ENCODE peak calls at places on chromosomes 12 and 14, in ten cellular contexts. One of them, this sample, is unnamed.

GRCh38 chr12:1130164-1130563 is 139.1 kb downstream of the ERC1 start:
- DNase-seq in HL-60: no peak
- DNase-seq in psoas muscle: no peak
- DNase-seq in keratinocyte: no peak
- DNase-seq in left ventricle myocardium inferior: no peak
- DNase-seq in heart right ventricle: no peak
- DNase-seq in H9: no peak
- DNase-seq in A673: no peak
- DNase-seq in brain microvascular endothelial cell: no peak
- DNase-seq in CD8-positive, alpha-beta T cell: no peak
- DNase-seq in this sample: no peak

GRCh38 chr14:92407395-92407794 is 84.4 kb downstream of the SLC24A4 start:
- DNase-seq in HL-60: peak; percentile 81
- DNase-seq in psoas muscle: no peak
- DNase-seq in keratinocyte: no peak
- DNase-seq in left ventricle myocardium inferior: no peak
- DNase-seq in heart right ventricle: no peak
- DNase-seq in H9: no peak
- DNase-seq in A673: no peak
- DNase-seq in brain microvascular endothelial cell: no peak
- DNase-seq in CD8-positive, alpha-beta T cell: no peak
- DNase-seq in this sample: no peak

GRCh38 chr14:90641111-90642010 is 174.9 kb downstream of the TTC7B start:
- DNase-seq in HL-60: no peak
- DNase-seq in psoas muscle: no peak
- DNase-seq in keratinocyte: no peak
- DNase-seq in left ventricle myocardium inferior: no peak
- DNase-seq in heart right ventricle: no peak
- DNase-seq in H9: no peak
- DNase-seq in A673: peak; percentile 19
- DNase-seq in brain microvascular endothelial cell: no peak
- DNase-seq in CD8-positive, alpha-beta T cell: no peak
- DNase-seq in this sample: no peak

GRCh38 chr12:7190268-7191055 is 976 bp downstream of the PEX5 start:
- DNase-seq in HL-60: no peak
- DNase-seq in psoas muscle: peak; percentile 68
- DNase-seq in keratinocyte: no peak
- DNase-seq in left ventricle myocardium inferior: peak; percentile 26
- DNase-seq in heart right ventricle: peak; percentile 18
- DNase-seq in H9: peak; percentile 59
- DNase-seq in A673: peak; percentile 2
- DNase-seq in brain microvascular endothelial cell: no peak
- DNase-seq in CD8-positive, alpha-beta T cell: no peak
- DNase-seq in this sample: peak; percentile 70

GRCh38 chr14:90444077-90444696 is 47.4 kb downstream of the CALM1 start:
- DNase-seq in HL-60: no peak
- DNase-seq in psoas muscle: peak; percentile 74
- DNase-seq in keratinocyte: peak; percentile 95
- DNase-seq in left ventricle myocardium inferior: no peak
- DNase-seq in heart right ventricle: no peak
- DNase-seq in H9: no peak
- DNase-seq in A673: peak; percentile 93
- DNase-seq in brain microvascular endothelial cell: no peak
- DNase-seq in CD8-positive, alpha-beta T cell: no peak
- DNase-seq in this sample: peak; percentile 89

GRCh38 chr12:6141048-6141447 is 16.6 kb upstream of the VWF start:
- DNase-seq in HL-60: peak; percentile 82
- DNase-seq in psoas muscle: no peak
- DNase-seq in keratinocyte: no peak
- DNase-seq in left ventricle myocardium inferior: no peak
- DNase-seq in heart right ventricle: peak; percentile 56
- DNase-seq in H9: no peak
- DNase-seq in A673: no peak
- DNase-seq in brain microvascular endothelial cell: peak; percentile 66
- DNase-seq in CD8-positive, alpha-beta T cell: no peak
- DNase-seq in this sample: peak; percentile 60

GRCh38 chr12:15472036-15472435 is 149.7 kb downstream of the PTPRO start:
- DNase-seq in HL-60: no peak
- DNase-seq in psoas muscle: no peak
- DNase-seq in keratinocyte: peak; percentile 17
- DNase-seq in left ventricle myocardium inferior: no peak
- DNase-seq in heart right ventricle: no peak
- DNase-seq in H9: no peak
- DNase-seq in A673: no peak
- DNase-seq in brain microvascular endothelial cell: no peak
- DNase-seq in CD8-positive, alpha-beta T cell: no peak
- DNase-seq in this sample: no peak

GRCh38 chr14:88036422-88036821 is 31.5 kb downstream of the GPR65 start:
- DNase-seq in HL-60: no peak
- DNase-seq in psoas muscle: no peak
- DNase-seq in keratinocyte: no peak
- DNase-seq in left ventricle myocardium inferior: no peak
- DNase-seq in heart right ventricle: no peak
- DNase-seq in H9: no peak
- DNase-seq in A673: no peak
- DNase-seq in brain microvascular endothelial cell: no peak
- DNase-seq in CD8-positive, alpha-beta T cell: no peak
- DNase-seq in this sample: no peak

GRCh38 chr14:24959791-24960331 is 90.1 kb downstream of the STXBP6 start:
- DNase-seq in HL-60: no peak
- DNase-seq in psoas muscle: no peak
- DNase-seq in keratinocyte: no peak
- DNase-seq in left ventricle myocardium inferior: no peak
- DNase-seq in heart right ventricle: no peak
- DNase-seq in H9: no peak
- DNase-seq in A673: no peak
- DNase-seq in brain microvascular endothelial cell: no peak
- DNase-seq in CD8-positive, alpha-beta T cell: no peak
- DNase-seq in this sample: no peak

GRCh38 chr14:24956104-24956503 is 93.8 kb downstream of the STXBP6 start:
- DNase-seq in HL-60: no peak
- DNase-seq in psoas muscle: no peak
- DNase-seq in keratinocyte: no peak
- DNase-seq in left ventricle myocardium inferior: no peak
- DNase-seq in heart right ventricle: no peak
- DNase-seq in H9: no peak
- DNase-seq in A673: no peak
- DNase-seq in brain microvascular endothelial cell: no peak
- DNase-seq in CD8-positive, alpha-beta T cell: no peak
- DNase-seq in this sample: no peak

GRCh38 chr14:24964048-24964447 is 85.9 kb downstream of the STXBP6 start:
- DNase-seq in HL-60: no peak
- DNase-seq in psoas muscle: no peak
- DNase-seq in keratinocyte: no peak
- DNase-seq in left ventricle myocardium inferior: no peak
- DNase-seq in heart right ventricle: no peak
- DNase-seq in H9: no peak
- DNase-seq in A673: no peak
- DNase-seq in brain microvascular endothelial cell: no peak
- DNase-seq in CD8-positive, alpha-beta T cell: no peak
- DNase-seq in this sample: no peak

GRCh38 chr14:24958271-24958670 is 91.7 kb downstream of the STXBP6 start:
- DNase-seq in HL-60: no peak
- DNase-seq in psoas muscle: no peak
- DNase-seq in keratinocyte: no peak
- DNase-seq in left ventricle myocardium inferior: no peak
- DNase-seq in heart right ventricle: no peak
- DNase-seq in H9: no peak
- DNase-seq in A673: no peak
- DNase-seq in brain microvascular endothelial cell: no peak
- DNase-seq in CD8-positive, alpha-beta T cell: no peak
- DNase-seq in this sample: no peak

DNA sequence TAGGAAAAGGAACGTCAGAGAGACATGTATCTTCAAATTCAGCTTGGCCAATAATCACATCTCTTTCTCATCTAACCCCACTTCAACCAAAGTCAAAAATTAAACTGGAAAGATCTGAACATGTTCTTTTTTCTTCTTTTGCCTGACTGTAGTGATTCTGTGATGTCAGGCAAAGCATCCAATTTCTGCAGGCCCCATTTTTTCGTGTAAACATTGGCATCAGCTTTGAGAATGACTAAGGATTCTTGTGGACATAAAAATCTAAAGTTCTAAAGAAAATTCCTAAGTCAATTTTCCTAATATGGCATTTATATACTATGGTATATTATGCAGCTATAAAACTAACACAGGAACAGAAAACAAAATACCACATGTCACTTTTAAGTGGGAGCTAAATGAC is 89.1 kb downstream of the STXBP6 start:
- DNase-seq in HL-60: no peak
- DNase-seq in psoas muscle: no peak
- DNase-seq in keratinocyte: no peak
- DNase-seq in left ventricle myocardium inferior: no peak
- DNase-seq in heart right ventricle: no peak
- DNase-seq in H9: no peak
- DNase-seq in A673: no peak
- DNase-seq in brain microvascular endothelial cell: no peak
- DNase-seq in CD8-positive, alpha-beta T cell: no peak
- DNase-seq in this sample: no peak
- H3K27ac ChIP-seq in HL-60: no peak overlapping the region
- H3K27ac ChIP-seq in psoas muscle: no peak overlapping the region
- H3K27ac ChIP-seq in keratinocyte: no peak overlapping the region
- H3K27ac ChIP-seq in left ventricle myocardium inferior: peak overlapping the region; percentile 77
- H3K27ac ChIP-seq in heart right ventricle: peak overlapping the region; percentile 65
- H3K27ac ChIP-seq in H9: no peak overlapping the region
- H3K27ac ChIP-seq in A673: no peak overlapping the region
- H3K27ac ChIP-seq in brain microvascular endothelial cell: no peak overlapping the region
- H3K27ac ChIP-seq in CD8-positive, alpha-beta T cell: no peak overlapping the region
- H3K27ac ChIP-seq in this sample: no peak overlapping the region

GRCh38 chr12:17077594-17077993 is 471.6 kb upstream of the LMO3 start:
- DNase-seq in HL-60: no peak
- DNase-seq in psoas muscle: no peak
- DNase-seq in keratinocyte: no peak
- DNase-seq in left ventricle myocardium inferior: no peak
- DNase-seq in heart right ventricle: no peak
- DNase-seq in H9: no peak
- DNase-seq in A673: no peak
- DNase-seq in brain microvascular endothelial cell: no peak
- DNase-seq in CD8-positive, alpha-beta T cell: no peak
- DNase-seq in this sample: no peak

GRCh38 chr12:17076335-17076734 is 470.4 kb upstream of the LMO3 start:
- DNase-seq in HL-60: no peak
- DNase-seq in psoas muscle: no peak
- DNase-seq in keratinocyte: no peak
- DNase-seq in left ventricle myocardium inferior: no peak
- DNase-seq in heart right ventricle: no peak
- DNase-seq in H9: no peak
- DNase-seq in A673: no peak
- DNase-seq in brain microvascular endothelial cell: no peak
- DNase-seq in CD8-positive, alpha-beta T cell: no peak
- DNase-seq in this sample: no peak

DNA sequence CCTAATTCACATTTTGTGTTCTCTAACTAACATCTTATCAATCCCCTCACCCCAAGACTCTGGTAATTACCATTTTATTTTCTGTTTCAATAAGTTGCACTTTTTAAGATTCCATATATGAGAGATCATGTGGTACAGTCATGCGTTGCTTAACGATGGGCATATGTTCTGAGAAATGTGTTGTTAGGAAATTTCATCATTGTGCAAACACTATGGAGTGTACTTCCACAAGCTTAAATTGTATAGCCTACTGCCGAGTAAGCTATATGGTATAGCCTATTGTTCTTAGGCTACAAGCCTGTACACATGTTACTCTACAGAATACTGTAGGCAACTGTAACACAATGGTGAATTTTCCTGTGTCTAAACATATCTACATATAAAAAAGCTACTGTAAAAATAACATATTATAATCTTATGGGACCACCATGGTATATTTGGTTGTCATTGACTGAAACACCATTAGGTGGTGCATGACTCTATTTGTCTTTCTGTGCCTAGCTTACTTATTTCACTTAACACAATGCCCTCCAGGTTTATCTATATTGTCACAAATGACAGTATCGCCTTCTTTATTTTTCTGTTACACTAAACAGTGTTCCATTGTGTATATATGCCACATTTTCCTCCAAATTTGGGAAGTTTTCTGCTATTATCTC is 473.4 kb upstream of the LMO3 start:
- DNase-seq in HL-60: no peak
- DNase-seq in psoas muscle: no peak
- DNase-seq in keratinocyte: no peak
- DNase-seq in left ventricle myocardium inferior: no peak
- DNase-seq in heart right ventricle: no peak
- DNase-seq in H9: no peak
- DNase-seq in A673: peak; percentile 33
- DNase-seq in brain microvascular endothelial cell: no peak
- DNase-seq in CD8-positive, alpha-beta T cell: no peak
- DNase-seq in this sample: no peak
- TF ChIP-seq CTCF in HL-60: no peak
- TF ChIP-seq CTCF in psoas muscle: no peak
- TF ChIP-seq CTCF in keratinocyte: no peak
- TF ChIP-seq CTCF in left ventricle myocardium inferior: no peak
- TF ChIP-seq CTCF in heart right ventricle: no peak
- TF ChIP-seq CTCF in H9: peak; percentile 62
- TF ChIP-seq CTCF in A673: peak; percentile 51
- TF ChIP-seq CTCF in brain microvascular endothelial cell: no peak
- TF ChIP-seq CTCF in CD8-positive, alpha-beta T cell: no peak
- TF ChIP-seq CTCF in this sample: no peak

GRCh38 chr12:132686831-132687210 is 321 bp downstream of the POLE start:
- DNase-seq in HL-60: no peak
- DNase-seq in psoas muscle: no peak
- DNase-seq in keratinocyte: no peak
- DNase-seq in left ventricle myocardium inferior: no peak
- DNase-seq in heart right ventricle: no peak
- DNase-seq in H9: no peak
- DNase-seq in A673: peak; percentile 60
- DNase-seq in brain microvascular endothelial cell: no peak
- DNase-seq in CD8-positive, alpha-beta T cell: no peak
- DNase-seq in this sample: no peak

GRCh38 chr12:132690112-132690511 is 2.7 kb downstream of the PXMP2 start:
- DNase-seq in HL-60: no peak
- DNase-seq in psoas muscle: no peak
- DNase-seq in keratinocyte: no peak
- DNase-seq in left ventricle myocardium inferior: no peak
- DNase-seq in heart right ventricle: no peak
- DNase-seq in H9: no peak
- DNase-seq in A673: no peak
- DNase-seq in brain microvascular endothelial cell: no peak
- DNase-seq in CD8-positive, alpha-beta T cell: no peak
- DNase-seq in this sample: no peak

GRCh38 chr12:132687211-132688164 is at the start of the genes POLE and PXMP2:
- DNase-seq in HL-60: peak; percentile 94
- DNase-seq in psoas muscle: peak; percentile 98
- DNase-seq in keratinocyte: peak; percentile 38
- DNase-seq in left ventricle myocardium inferior: peak; percentile 98
- DNase-seq in heart right ventricle: peak; percentile 97
- DNase-seq in H9: peak; percentile 97
- DNase-seq in A673: peak; percentile 98
- DNase-seq in brain microvascular endothelial cell: peak; percentile 95
- DNase-seq in CD8-positive, alpha-beta T cell: peak; percentile 94
- DNase-seq in this sample: peak; percentile 98

GRCh38 chr12:132685400-132685799 is 1.7 kb downstream of the POLE start:
- DNase-seq in HL-60: no peak
- DNase-seq in psoas muscle: no peak
- DNase-seq in keratinocyte: no peak
- DNase-seq in left ventricle myocardium inferior: no peak
- DNase-seq in heart right ventricle: no peak
- DNase-seq in H9: no peak
- DNase-seq in A673: no peak
- DNase-seq in brain microvascular endothelial cell: no peak
- DNase-seq in CD8-positive, alpha-beta T cell: no peak
- DNase-seq in this sample: no peak

GRCh38 chr12:132689227-132689626 is 1.8 kb downstream of the PXMP2 start:
- DNase-seq in HL-60: no peak
- DNase-seq in psoas muscle: peak; percentile 47
- DNase-seq in keratinocyte: no peak
- DNase-seq in left ventricle myocardium inferior: no peak
- DNase-seq in heart right ventricle: no peak
- DNase-seq in H9: no peak
- DNase-seq in A673: no peak
- DNase-seq in brain microvascular endothelial cell: no peak
- DNase-seq in CD8-positive, alpha-beta T cell: no peak
- DNase-seq in this sample: no peak
- H3K27ac ChIP-seq in HL-60: no peak overlapping the region
- H3K27ac ChIP-seq in psoas muscle: no peak overlapping the region
- H3K27ac ChIP-seq in keratinocyte: no peak overlapping the region
- H3K27ac ChIP-seq in left ventricle myocardium inferior: peak overlapping the region; percentile 52
- H3K27ac ChIP-seq in heart right ventricle: no peak overlapping the region
- H3K27ac ChIP-seq in H9: no peak overlapping the region
- H3K27ac ChIP-seq in A673: no peak overlapping the region
- H3K27ac ChIP-seq in brain microvascular endothelial cell: no peak overlapping the region
- H3K27ac ChIP-seq in CD8-positive, alpha-beta T cell: no peak overlapping the region
- H3K27ac ChIP-seq in this sample: no peak overlapping the region

GRCh38 chr12:24928131-24928530 is 20.8 kb downstream of the BCAT1 start:
- DNase-seq in HL-60: no peak
- DNase-seq in psoas muscle: no peak
- DNase-seq in keratinocyte: no peak
- DNase-seq in left ventricle myocardium inferior: no peak
- DNase-seq in heart right ventricle: no peak
- DNase-seq in H9: no peak
- DNase-seq in A673: no peak
- DNase-seq in brain microvascular endothelial cell: no peak
- DNase-seq in CD8-positive, alpha-beta T cell: no peak
- DNase-seq in this sample: no peak
- TF ChIP-seq CTCF in HL-60: no peak
- TF ChIP-seq CTCF in psoas muscle: no peak
- TF ChIP-seq CTCF in keratinocyte: no peak
- TF ChIP-seq CTCF in left ventricle myocardium inferior: no peak
- TF ChIP-seq CTCF in heart right ventricle: no peak
- TF ChIP-seq CTCF in H9: no peak
- TF ChIP-seq CTCF in A673: no peak
- TF ChIP-seq CTCF in brain microvascular endothelial cell: no peak
- TF ChIP-seq CTCF in CD8-positive, alpha-beta T cell: no peak
- TF ChIP-seq CTCF in this sample: no peak

This sample was measured in upper lobe of right lung.